ENCODE peak calls at places on chromosomes 7 and 10, in seven cellular contexts. Z is PC-3; F is upper lobe of right lung; U is heart right ventricle; G is breast epithelium; S is CD8-positive, alpha-beta T cell; I is tibial nerve. T is an unnamed sample. For H3K36me3, the result is how much of the 10 kb centered on the place peaks cover.

GRCh38 chr7:69714886-69715571 is 116.8 kb downstream of the AUTS2 start:
- DNase-seq in Z (no peak), F (no peak), U (no peak), G (no peak), S (no peak), I (no peak), T (no peak)

GRCh38 chr10:89367529-89367928 is 10.3 kb upstream of the IFIT1B start:
- DNase-seq in Z (no peak), F (no peak), U (no peak), G (no peak), S (no peak), I (no peak), T (no peak)

GRCh38 chr10:110847351-110847750 is 24.4 kb upstream of the PDCD4 start:
- DNase-seq in Z (no peak), F (no peak), U (no peak), G (no peak), S (no peak), I (no peak), T (no peak)

GRCh38 chr10:43824934-43825333 is 176.3 kb upstream of the ZNF32 start:
- DNase-seq in Z (no peak), F (no peak), U (peak), G (peak), S (no peak), I (peak), T (no peak)

GRCh38 chr7:137527634-137528033 is 184.1 kb upstream of the PTN start:
- DNase-seq in Z (no peak), F (no peak), U (no peak), G (no peak), S (no peak), I (no peak), T (no peak)

GRCh38 chr10:97150616-97151015 is 35.1 kb downstream of the SLIT1 start:
- DNase-seq in Z (no peak), F (peak), U (no peak), G (no peak), S (no peak), I (no peak), T (no peak)

GRCh38 chr7:35605760-35606159 is 89.2 kb downstream of the HERPUD2 start:
- DNase-seq in Z (peak), F (no peak), U (no peak), G (no peak), S (no peak), I (peak), T (no peak)

GRCh38 chr10:129779126-129779525 is 184.9 kb downstream of the EBF3 start:
- DNase-seq in Z (no peak), F (peak), U (no peak), G (no peak), S (no peak), I (no peak), T (no peak)

GRCh38 chr10:18571780-18572179 is 79.6 kb downstream of the NSUN6 start:
- DNase-seq in Z (no peak), F (no peak), U (no peak), G (no peak), S (no peak), I (no peak), T (no peak)

GRCh38 chr10:28581916-28582315 is 49.0 kb downstream of the WAC start:
- DNase-seq in Z (no peak), F (no peak), U (no peak), G (no peak), S (no peak), I (no peak), T (no peak)

GRCh38 chr10:4648968-4649367 is 177.0 kb upstream of the AKR1E2 start:
- DNase-seq in Z (no peak), F (no peak), U (no peak), G (no peak), S (no peak), I (no peak), T (no peak)

GRCh38 chr10:124078714-124079113 is 14.7 kb downstream of the CHST15 start:
- DNase-seq in Z (no peak), F (no peak), U (no peak), G (no peak), S (no peak), I (no peak), T (no peak)

GRCh38 chr10:47088656-47089354 is 177.6 kb downstream of the PTPN20 start:
- DNase-seq in Z (no peak), F (no peak), U (no peak), G (no peak), S (no peak), I (no peak), T (peak)

GRCh38 chr7:2520808-2521146 is 1.2 kb downstream of the LFNG start:
- DNase-seq in Z (no peak), F (no peak), U (no peak), G (no peak), S (no peak), I (no peak), T (no peak)

GRCh38 chr7:95607477-95608010 is 11.2 kb upstream of the PDK4 start:
- DNase-seq in Z (no peak), F (no peak), U (no peak), G (no peak), S (no peak), I (peak), T (no peak)

GRCh38 chr10:110475722-110476515 is 21.8 kb upstream of the DUSP5 start:
- DNase-seq in Z (peak), F (no peak), U (no peak), G (no peak), S (no peak), I (no peak), T (no peak)

GRCh38 chr7:74467876-74468275 is 14.2 kb downstream of the GTF2IRD1 start:
- DNase-seq in Z (no peak), F (no peak), U (no peak), G (no peak), S (no peak), I (no peak), T (no peak)

GRCh38 chr10:1036341-1036791 is 10.7 kb upstream of the IDI2 start:
- DNase-seq in Z (peak), F (no peak), U (no peak), G (no peak), S (no peak), I (no peak), T (no peak)

GRCh38 chr10:132940791-132941465 is 1.4 kb downstream of the CFAP46 start:
- DNase-seq in Z (no peak), F (peak), U (no peak), G (no peak), S (no peak), I (no peak), T (no peak)

GRCh38 chr10:132937861-132938260 is 4.5 kb downstream of the CFAP46 start:
- DNase-seq in Z (no peak), F (peak), U (no peak), G (no peak), S (no peak), I (no peak), T (no peak)

GRCh38 chr10:132939378-132939955 is 2.9 kb downstream of the CFAP46 start:
- DNase-seq in Z (no peak), F (peak), U (no peak), G (no peak), S (no peak), I (no peak), T (no peak)

GRCh38 chr10:132939957-132940790 is 2.2 kb downstream of the CFAP46 start:
- DNase-seq in Z (peak), F (peak), U (no peak), G (no peak), S (no peak), I (peak), T (peak)

GRCh38 chr10:132938472-132939329 is 3.7 kb downstream of the CFAP46 start:
- DNase-seq in Z (peak), F (peak), U (no peak), G (no peak), S (no peak), I (no peak), T (peak)
- TF ChIP-seq CTCF in Z (peak), F (no peak), U (peak), G (no peak), S (no peak), I (no peak), T (peak)

DNA sequence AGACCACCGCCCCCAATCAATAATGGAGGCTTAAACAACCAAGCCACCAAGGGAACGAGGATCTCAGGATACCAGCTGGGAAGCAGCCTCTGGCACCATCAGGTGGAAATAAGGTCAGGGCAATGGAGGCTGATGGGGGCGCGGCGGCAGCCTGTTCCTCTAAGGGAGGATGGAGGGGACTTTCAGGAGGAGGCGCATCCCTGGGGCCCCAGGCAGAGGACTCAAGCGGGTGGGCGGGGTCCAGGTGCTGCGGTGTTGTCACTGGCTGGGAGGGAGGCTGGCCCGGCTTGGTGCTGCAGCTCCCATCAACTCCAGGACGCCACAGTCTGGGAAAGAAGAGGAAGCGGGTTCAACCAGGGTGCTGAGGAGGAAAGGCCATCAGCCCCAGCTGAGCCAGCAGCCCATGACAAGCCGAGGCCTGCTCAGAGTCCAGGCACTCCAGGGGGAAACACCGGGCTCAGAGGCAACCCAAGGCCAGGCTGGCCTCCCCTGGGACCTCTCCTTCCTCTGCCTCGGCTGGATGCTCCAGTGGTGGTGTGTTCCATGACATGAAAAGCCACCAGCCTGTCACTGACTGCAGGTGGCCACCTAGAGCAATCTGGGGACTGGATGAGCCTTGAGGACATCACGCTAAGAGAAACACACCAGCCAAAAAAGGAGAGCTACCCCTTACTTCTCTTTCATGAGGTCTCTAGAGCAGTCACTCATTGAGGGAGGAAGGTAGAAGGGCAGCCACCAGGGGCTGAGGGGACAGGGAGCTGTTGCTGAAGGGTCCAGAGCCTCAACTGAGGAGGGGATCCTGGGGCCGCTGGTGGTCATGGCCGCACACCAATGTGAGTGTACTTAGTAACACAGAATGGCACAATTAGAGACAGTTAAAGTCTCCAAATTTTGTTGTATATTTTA is 4.6 kb downstream of the GIGYF1 start:
- DNase-seq in Z (no peak), F (peak), U (no peak), G (no peak), S (no peak), I (no peak), T (peak)
- H3K36me3 ChIP-seq in Z (under half), F (under half), U (half or more), G (under half), S (under half), I (under half), T (half or more)

GRCh38 chr10:101492814-101493213 is 95.2 kb downstream of the POLL start:
- DNase-seq in Z (no peak), F (no peak), U (no peak), G (no peak), S (no peak), I (no peak), T (no peak)

GRCh38 chr10:101494650-101495049 is 93.4 kb downstream of the POLL start:
- DNase-seq in Z (no peak), F (no peak), U (no peak), G (no peak), S (no peak), I (no peak), T (no peak)

GRCh38 chr10:101493782-101494281 is 94.2 kb downstream of the POLL start:
- DNase-seq in Z (no peak), F (no peak), U (no peak), G (no peak), S (no peak), I (no peak), T (no peak)

GRCh38 chr10:101493249-101493648 is 94.8 kb downstream of the POLL start:
- DNase-seq in Z (no peak), F (no peak), U (no peak), G (no peak), S (no peak), I (no peak), T (no peak)

DNA sequence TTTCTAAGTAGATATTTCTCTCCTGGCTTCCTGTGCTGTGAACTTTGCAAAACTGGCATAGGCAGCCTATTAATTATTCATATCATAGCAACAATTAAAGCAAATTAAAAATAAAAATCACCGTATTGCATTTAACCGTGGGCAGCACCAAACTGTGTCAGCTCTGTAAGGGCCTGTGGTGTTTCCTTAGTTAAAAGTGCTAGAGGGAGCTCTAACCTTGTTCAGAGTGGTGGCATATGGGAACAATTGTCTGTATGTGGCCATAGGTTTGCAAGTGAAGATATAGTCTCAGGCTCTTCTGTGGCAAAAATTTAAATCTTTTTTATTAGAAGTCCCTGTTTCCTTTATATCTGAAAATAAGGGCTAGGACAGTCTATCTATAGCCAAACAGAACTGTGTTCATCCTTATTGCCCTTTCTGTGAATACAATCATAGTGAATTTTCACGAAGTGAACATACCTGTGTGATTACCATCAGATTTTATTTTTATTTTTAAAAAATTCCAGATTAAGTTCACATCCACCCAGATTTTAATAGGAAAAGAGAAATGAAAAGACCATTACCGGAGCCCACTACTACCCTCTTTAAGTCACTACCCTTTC is 92.6 kb downstream of the POLL start:
- DNase-seq in Z (peak), F (no peak), U (no peak), G (no peak), S (no peak), I (no peak), T (peak)
- TF ChIP-seq CTCF in Z (peak), F (peak), U (peak), G (no peak), S (no peak), I (no peak), T (peak)

GRCh38 chr10:100489388-100489787 is 26.6 kb downstream of the WNT8B start:
- DNase-seq in Z (no peak), F (no peak), U (no peak), G (no peak), S (no peak), I (no peak), T (no peak)
- H3K36me3 ChIP-seq in Z (under half), F (under half), U (half or more), G (under half), S (under half), I (under half), T (under half)

DNA sequence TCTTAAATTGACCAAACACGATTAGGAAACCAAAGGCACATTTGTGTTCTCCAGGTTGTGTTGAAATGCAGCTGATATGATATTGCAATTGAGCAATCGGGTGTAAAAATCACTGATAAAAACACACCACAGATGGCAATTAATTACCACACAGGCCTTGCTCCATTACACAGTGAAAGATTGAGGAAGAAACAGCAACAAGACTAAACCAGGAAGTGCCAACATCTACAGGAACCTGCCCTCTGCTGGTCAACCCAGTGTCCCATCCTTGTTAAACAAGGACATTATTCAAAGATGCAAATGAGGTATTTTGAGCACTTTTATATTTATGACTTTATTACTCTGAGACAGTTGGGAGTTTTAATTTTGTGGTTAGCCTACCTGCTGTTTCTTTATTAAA is 765.6 kb upstream of the GHITM start:
- DNase-seq in Z (no peak), F (no peak), U (no peak), G (no peak), S (no peak), I (no peak), T (peak)
- TF ChIP-seq CTCF in Z (peak), F (peak), U (peak), G (no peak), S (no peak), I (no peak), T (peak)

DNA sequence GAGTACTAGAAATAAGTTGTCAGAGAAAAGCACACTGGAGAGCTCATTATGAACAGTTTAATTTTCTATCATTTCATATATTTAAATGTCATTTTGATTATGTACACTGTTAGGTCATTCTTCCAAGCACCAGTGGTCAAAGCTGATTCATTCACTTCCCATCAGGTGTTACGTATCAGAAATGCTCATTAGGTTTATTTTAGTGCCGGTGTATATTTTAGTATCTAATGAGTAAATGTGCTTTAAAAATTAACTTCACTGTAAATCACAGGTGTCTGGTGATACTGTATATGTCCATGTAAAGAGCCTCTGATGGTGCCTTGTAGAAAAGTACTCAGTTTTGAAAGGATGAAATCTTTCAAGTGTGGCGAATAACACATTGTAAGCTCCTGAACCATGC is 3.5 kb downstream of the DMTF1 start:
- DNase-seq in Z (no peak), F (no peak), U (no peak), G (no peak), S (no peak), I (no peak), T (no peak)
- H3K36me3 ChIP-seq in Z (under half), F (under half), U (under half), G (under half), S (under half), I (under half), T (under half)